ENCODE peak calls at places on chromosome 22, in eight cellular contexts. One of them, this sample, is unnamed.

GRCh38 chr22:49016909-49017768 is 810.5 kb downstream of the BRD1 start:
- DNase-seq in GM23248: no peak
- DNase-seq in NCI-H1092 treated with DMSO at 0.1 percent for 48 hours: no peak
- DNase-seq in GM12892: no peak
- DNase-seq in spleen: peak; percentile 19
- DNase-seq in activated naive CD8-positive, alpha-beta T cell treated with anti-CD3 and anti-CD28 coated beads, Interleukin-2, amount 50 U/mL, for 24 hours: no peak
- DNase-seq in G401: no peak
- DNase-seq in heart right ventricle: no peak
- DNase-seq in this sample: no peak

GRCh38 chr22:41286639-41287091 is 678 bp upstream of the RANGAP1 start:
- DNase-seq in G401: no peak
- DNase-seq in GM23248: peak; percentile 61
- DNase-seq in spleen: peak; percentile 83
- DNase-seq in heart right ventricle: no peak
- DNase-seq in activated naive CD8-positive, alpha-beta T cell treated with anti-CD3 and anti-CD28 coated beads, Interleukin-2, amount 50 U/mL, for 24 hours: peak; percentile 42
- DNase-seq in NCI-H1092 treated with DMSO at 0.1 percent for 48 hours: no peak
- DNase-seq in GM12892: no peak
- DNase-seq in this sample: peak; percentile 5

GRCh38 chr22:43197271-43197941 is 10.5 kb upstream of the TTLL12 start:
- DNase-seq in NCI-H1092 treated with DMSO at 0.1 percent for 48 hours: no peak
- DNase-seq in spleen: no peak
- DNase-seq in G401: no peak
- DNase-seq in activated naive CD8-positive, alpha-beta T cell treated with anti-CD3 and anti-CD28 coated beads, Interleukin-2, amount 50 U/mL, for 24 hours: no peak
- DNase-seq in GM23248: peak; percentile 68
- DNase-seq in GM12892: no peak
- DNase-seq in heart right ventricle: no peak
- DNase-seq in this sample: no peak

GRCh38 chr22:44386386-44387035 is 73.8 kb upstream of the SHISAL1 start:
- DNase-seq in GM12892: no peak
- DNase-seq in activated naive CD8-positive, alpha-beta T cell treated with anti-CD3 and anti-CD28 coated beads, Interleukin-2, amount 50 U/mL, for 24 hours: no peak
- DNase-seq in spleen: peak; percentile 71
- DNase-seq in G401: no peak
- DNase-seq in NCI-H1092 treated with DMSO at 0.1 percent for 48 hours: no peak
- DNase-seq in heart right ventricle: peak; percentile 0
- DNase-seq in GM23248: no peak
- DNase-seq in this sample: no peak

GRCh38 chr22:48694296-48694883 is 1133.3 kb downstream of the BRD1 start:
- DNase-seq in spleen: no peak
- DNase-seq in NCI-H1092 treated with DMSO at 0.1 percent for 48 hours: no peak
- DNase-seq in heart right ventricle: no peak
- DNase-seq in G401: no peak
- DNase-seq in activated naive CD8-positive, alpha-beta T cell treated with anti-CD3 and anti-CD28 coated beads, Interleukin-2, amount 50 U/mL, for 24 hours: no peak
- DNase-seq in GM23248: no peak
- DNase-seq in GM12892: no peak
- DNase-seq in this sample: no peak

GRCh38 chr22:39130152-39130704 is 22.3 kb downstream of the CBX7 start:
- DNase-seq in GM12892: peak; percentile 2
- DNase-seq in activated naive CD8-positive, alpha-beta T cell treated with anti-CD3 and anti-CD28 coated beads, Interleukin-2, amount 50 U/mL, for 24 hours: no peak
- DNase-seq in spleen: no peak
- DNase-seq in GM23248: no peak
- DNase-seq in heart right ventricle: no peak
- DNase-seq in NCI-H1092 treated with DMSO at 0.1 percent for 48 hours: no peak
- DNase-seq in G401: no peak
- DNase-seq in this sample: no peak

GRCh38 chr22:28989912-28990311 is 71.7 kb downstream of the C22orf31 start:
- DNase-seq in spleen: no peak
- DNase-seq in NCI-H1092 treated with DMSO at 0.1 percent for 48 hours: no peak
- DNase-seq in activated naive CD8-positive, alpha-beta T cell treated with anti-CD3 and anti-CD28 coated beads, Interleukin-2, amount 50 U/mL, for 24 hours: no peak
- DNase-seq in GM23248: no peak
- DNase-seq in G401: no peak
- DNase-seq in heart right ventricle: no peak
- DNase-seq in GM12892: no peak
- DNase-seq in this sample: no peak

GRCh38 chr22:46107089-46107664 is 43.1 kb upstream of the PPARA start:
- DNase-seq in NCI-H1092 treated with DMSO at 0.1 percent for 48 hours: no peak
- DNase-seq in heart right ventricle: peak; percentile 66
- DNase-seq in activated naive CD8-positive, alpha-beta T cell treated with anti-CD3 and anti-CD28 coated beads, Interleukin-2, amount 50 U/mL, for 24 hours: no peak
- DNase-seq in GM23248: peak; percentile 44
- DNase-seq in GM12892: no peak
- DNase-seq in spleen: no peak
- DNase-seq in G401: peak; percentile 75
- DNase-seq in this sample: no peak

GRCh38 chr22:50326225-50326958 is 420 bp downstream of the DENND6B start:
- DNase-seq in GM23248: no peak
- DNase-seq in NCI-H1092 treated with DMSO at 0.1 percent for 48 hours: no peak
- DNase-seq in heart right ventricle: no peak
- DNase-seq in activated naive CD8-positive, alpha-beta T cell treated with anti-CD3 and anti-CD28 coated beads, Interleukin-2, amount 50 U/mL, for 24 hours: no peak
- DNase-seq in G401: peak; percentile 50
- DNase-seq in GM12892: no peak
- DNase-seq in spleen: no peak
- DNase-seq in this sample: no peak

GRCh38 chr22:19289475-19290161 is 1.9 kb downstream of the CLTCL1 start:
- DNase-seq in GM12892: no peak
- DNase-seq in G401: no peak
- DNase-seq in GM23248: peak; percentile 70
- DNase-seq in activated naive CD8-positive, alpha-beta T cell treated with anti-CD3 and anti-CD28 coated beads, Interleukin-2, amount 50 U/mL, for 24 hours: peak; percentile 16
- DNase-seq in spleen: no peak
- DNase-seq in heart right ventricle: no peak
- DNase-seq in NCI-H1092 treated with DMSO at 0.1 percent for 48 hours: no peak
- DNase-seq in this sample: no peak

GRCh38 chr22:50504245-50505211 is 3.0 kb downstream of the LMF2 start:
- DNase-seq in GM12892: no peak
- DNase-seq in spleen: peak; percentile 83
- DNase-seq in heart right ventricle: no peak
- DNase-seq in NCI-H1092 treated with DMSO at 0.1 percent for 48 hours: no peak
- DNase-seq in GM23248: no peak
- DNase-seq in activated naive CD8-positive, alpha-beta T cell treated with anti-CD3 and anti-CD28 coated beads, Interleukin-2, amount 50 U/mL, for 24 hours: no peak
- DNase-seq in G401: no peak
- DNase-seq in this sample: no peak

GRCh38 chr22:23012081-23012622 is 58.2 kb upstream of the GNAZ start:
- DNase-seq in NCI-H1092 treated with DMSO at 0.1 percent for 48 hours: no peak
- DNase-seq in GM23248: no peak
- DNase-seq in activated naive CD8-positive, alpha-beta T cell treated with anti-CD3 and anti-CD28 coated beads, Interleukin-2, amount 50 U/mL, for 24 hours: peak; percentile 46
- DNase-seq in spleen: no peak
- DNase-seq in G401: no peak
- DNase-seq in GM12892: no peak
- DNase-seq in heart right ventricle: no peak
- DNase-seq in this sample: peak; percentile 35

GRCh38 chr22:19524170-19525115 is at the start of gene CLDN5:
- DNase-seq in GM12892: no peak
- DNase-seq in NCI-H1092 treated with DMSO at 0.1 percent for 48 hours: peak; percentile 19
- DNase-seq in activated naive CD8-positive, alpha-beta T cell treated with anti-CD3 and anti-CD28 coated beads, Interleukin-2, amount 50 U/mL, for 24 hours: no peak
- DNase-seq in spleen: peak; percentile 76
- DNase-seq in GM23248: peak; percentile 23
- DNase-seq in heart right ventricle: peak; percentile 69
- DNase-seq in G401: no peak
- DNase-seq in this sample: no peak

GRCh38 chr22:31244044-31244942 is 32.2 kb downstream of the LIMK2 start:
- DNase-seq in GM23248: peak; percentile 97
- DNase-seq in heart right ventricle: no peak
- DNase-seq in NCI-H1092 treated with DMSO at 0.1 percent for 48 hours: no peak
- DNase-seq in spleen: no peak
- DNase-seq in activated naive CD8-positive, alpha-beta T cell treated with anti-CD3 and anti-CD28 coated beads, Interleukin-2, amount 50 U/mL, for 24 hours: no peak
- DNase-seq in GM12892: no peak
- DNase-seq in G401: peak; percentile 48
- DNase-seq in this sample: no peak

GRCh38 chr22:19822301-19823117 is 32.2 kb downstream of the GNB1L start:
- DNase-seq in NCI-H1092 treated with DMSO at 0.1 percent for 48 hours: no peak
- DNase-seq in spleen: no peak
- DNase-seq in G401: no peak
- DNase-seq in GM12892: peak; percentile 13
- DNase-seq in GM23248: no peak
- DNase-seq in heart right ventricle: no peak
- DNase-seq in activated naive CD8-positive, alpha-beta T cell treated with anti-CD3 and anti-CD28 coated beads, Interleukin-2, amount 50 U/mL, for 24 hours: no peak
- DNase-seq in this sample: no peak

GRCh38 chr22:36156119-36156514 is 4.4 kb downstream of the APOL3 start:
- DNase-seq in G401: no peak
- DNase-seq in activated naive CD8-positive, alpha-beta T cell treated with anti-CD3 and anti-CD28 coated beads, Interleukin-2, amount 50 U/mL, for 24 hours: no peak
- DNase-seq in GM12892: no peak
- DNase-seq in NCI-H1092 treated with DMSO at 0.1 percent for 48 hours: no peak
- DNase-seq in spleen: no peak
- DNase-seq in heart right ventricle: no peak
- DNase-seq in GM23248: peak; percentile 6
- DNase-seq in this sample: no peak

This sample was measured in activated CD4-positive, alpha-beta T cell treated with anti-CD3 and anti-CD28 coated beads, Interleukin-2, amount 50 U/mL, for 24 hours.